ENCODE peak calls at places on chromosomes 1 and 21, in eight cellular contexts. G is mucosa of descending colon, T is fibroblast of pulmonary artery, A is MCF 10A, E is colonic mucosa, P is activated T-cell treated with anti-CD3 and anti-CD28 coated beads for 1 hour, D is SJSA1, F is T-cell. V is an unnamed sample.

GRCh38 chr1:205942631-205943159 is 561 bp downstream of the SLC26A9 start:
- DNase-seq in D (no peak), P (no peak), F (no peak), T (no peak), A (no peak), E (no peak), G (no peak), V (no peak)

GRCh38 chr1:76933847-76934657 is 66.8 kb downstream of the ST6GALNAC5 start:
- DNase-seq in E (no peak), G (no peak), A (no peak), F (no peak), P (no peak), T (no peak), D (no peak), V (no peak)

GRCh38 chr21:46191257-46191685 is 7.0 kb upstream of the SPATC1L start:
- DNase-seq in A (peak), T (peak), P (no peak), G (peak), D (peak), E (peak), F (no peak), V (no peak)

GRCh38 chr1:237386362-237387143 is 344.6 kb downstream of the RYR2 start:
- DNase-seq in D (no peak), E (no peak), G (no peak), A (peak), T (peak), P (no peak), F (no peak), V (no peak)

GRCh38 chr1:31705080-31705866 is 1.5 kb upstream of the COL16A1 start:
- DNase-seq in T (peak), F (peak), G (peak), E (peak), D (peak), A (peak), P (peak), V (no peak)

GRCh38 chr1:222034790-222035189 is 292.9 kb upstream of the DUSP10 start:
- DNase-seq in A (no peak), E (no peak), T (peak), P (no peak), G (no peak), F (no peak), D (no peak), V (no peak)

GRCh38 chr1:187836557-187836956 is 1007.8 kb downstream of the PLA2G4A start:
- DNase-seq in F (no peak), G (no peak), A (no peak), E (no peak), D (no peak), P (no peak), T (no peak), V (no peak)

GRCh38 chr1:1470626-1471388 is 758 bp upstream of the ATAD3B start:
- DNase-seq in A (peak), P (no peak), D (no peak), F (no peak), G (peak), T (no peak), E (peak), V (no peak)

GRCh38 chr1:189654906-189655305 is 822.8 kb downstream of the BRINP3 start:
- DNase-seq in E (no peak), F (no peak), D (no peak), P (no peak), G (no peak), A (peak), T (peak), V (no peak)

GRCh38 chr1:227838181-227838580 is 22.7 kb downstream of the PRSS38 start:
- DNase-seq in T (no peak), F (no peak), D (no peak), G (no peak), P (no peak), E (no peak), A (no peak), V (no peak)

GRCh38 chr1:41811051-41811795 is 107.5 kb downstream of the HIVEP3 start:
- DNase-seq in F (no peak), G (no peak), E (no peak), A (no peak), D (peak), T (peak), P (no peak), V (no peak)

GRCh38 chr1:171581766-171582165 is 40.3 kb upstream of the MYOCOS start:
- DNase-seq in E (no peak), D (no peak), F (no peak), T (no peak), P (no peak), G (no peak), A (no peak), V (no peak)

GRCh38 chr1:31006760-31007159 is 58.8 kb downstream of the PUM1 start:
- DNase-seq in A (no peak), E (no peak), D (no peak), T (no peak), G (no peak), F (no peak), P (no peak), V (no peak)

GRCh38 chr1:229756666-229757065 is 130.6 kb downstream of the URB2 start:
- DNase-seq in P (no peak), T (peak), F (no peak), D (peak), E (no peak), G (no peak), A (peak), V (no peak)

GRCh38 chr1:218459878-218460277 is 114.7 kb downstream of the TGFB2 start:
- DNase-seq in T (peak), E (no peak), D (peak), P (no peak), G (no peak), F (no peak), A (peak), V (peak)

GRCh38 chr1:86068841-86069756 is 87.5 kb downstream of the COL24A1 start:
- DNase-seq in G (no peak), P (no peak), E (no peak), D (no peak), T (no peak), A (peak), F (no peak), V (no peak)

GRCh38 chr1:59947047-59947938 is 20.7 kb upstream of the CYP2J2 start:
- DNase-seq in F (peak), A (peak), P (peak), G (peak), D (no peak), T (peak), E (peak), V (no peak)

GRCh38 chr1:192998536-192998935 is 60.6 kb downstream of the UCHL5 start:
- DNase-seq in T (no peak), F (no peak), A (no peak), G (no peak), P (no peak), D (no peak), E (no peak), V (no peak)

GRCh38 chr1:210587547-210587946 is 258.8 kb downstream of the HHAT start:
- DNase-seq in E (no peak), D (no peak), T (peak), G (no peak), A (no peak), F (no peak), P (no peak), V (no peak)

GRCh38 chr1:59506952-59507351 is 210.1 kb downstream of the FGGY start:
- DNase-seq in F (no peak), D (no peak), E (no peak), T (no peak), A (no peak), P (no peak), G (no peak), V (no peak)

GRCh38 chr1:65075123-65075976 is 72.7 kb upstream of the AK4 start:
- DNase-seq in D (no peak), T (peak), A (peak), F (peak), P (peak), G (no peak), E (peak), V (peak)

GRCh38 chr1:29803486-29803885 is 567.2 kb downstream of the PTPRU start:
- DNase-seq in F (no peak), P (no peak), G (no peak), E (no peak), D (no peak), T (no peak), A (no peak), V (no peak)

GRCh38 chr1:24373044-24373443 is 40.5 kb downstream of the STPG1 start:
- DNase-seq in D (no peak), A (no peak), T (no peak), F (no peak), E (no peak), P (no peak), G (no peak), V (no peak)

GRCh38 chr1:166544561-166544960 is 294.7 kb upstream of the POGK start:
- DNase-seq in A (no peak), T (no peak), E (no peak), F (no peak), D (no peak), P (no peak), G (no peak), V (no peak)

GRCh38 chr1:159881930-159882839 is 17.8 kb downstream of the CFAP45 start:
- DNase-seq in E (peak), P (peak), T (peak), F (peak), A (peak), G (peak), D (peak), V (peak)

GRCh38 chr1:113375878-113376277 is 14.4 kb upstream of the MAGI3 start:
- DNase-seq in D (no peak), E (no peak), P (no peak), G (no peak), T (no peak), F (no peak), A (no peak), V (no peak)

GRCh38 chr1:43267291-43267805 is 2.4 kb upstream of the TMEM125 start:
- DNase-seq in F (no peak), T (peak), A (no peak), D (peak), P (no peak), E (no peak), G (peak), V (no peak)

GRCh38 chr1:205141236-205142104 is 19.7 kb upstream of the RBBP5 start:
- DNase-seq in E (peak), T (peak), A (peak), D (peak), G (peak), P (peak), F (peak), V (peak)

GRCh38 chr1:4794020-4794780 is 139.8 kb downstream of the AJAP1 start:
- DNase-seq in T (no peak), E (no peak), P (no peak), G (no peak), A (peak), D (no peak), F (no peak), V (no peak)

GRCh38 chr1:1874901-1875300 is 16.0 kb downstream of the GNB1 start:
- DNase-seq in A (no peak), D (no peak), T (no peak), F (no peak), P (no peak), E (no peak), G (no peak), V (no peak)

GRCh38 chr1:109776911-109777310 is 13.2 kb upstream of the EPS8L3 start:
- DNase-seq in T (peak), G (peak), D (peak), P (peak), E (peak), A (peak), F (peak), V (peak)

GRCh38 chr1:39346876-39347275 is 142.4 kb downstream of the MACF1 start:
- DNase-seq in T (no peak), P (no peak), D (no peak), E (no peak), G (no peak), F (no peak), A (no peak), V (no peak)

V was measured in pulmonary artery endothelial cell.